ENCODE peak calls at places on chromosomes 3 and 15, in four cellular contexts. One of them, this sample, is unnamed.

GRCh38 chr3:30649572-30650310 is 43.3 kb downstream of the TGFBR2 start:
- DNase-seq in breast epithelium: no peak
- DNase-seq in esophagus squamous epithelium: no peak
- DNase-seq in A549: no peak
- DNase-seq in this sample: no peak

GRCh38 chr3:193737191-193737751 is 144.3 kb downstream of the OPA1 start:
- DNase-seq in A549: no peak
- DNase-seq in breast epithelium: no peak
- DNase-seq in esophagus squamous epithelium: no peak
- DNase-seq in this sample: no peak

GRCh38 chr15:79989682-79990081 is 18.7 kb upstream of the BCL2A1 start:
- DNase-seq in breast epithelium: no peak
- DNase-seq in esophagus squamous epithelium: no peak
- DNase-seq in A549: no peak
- DNase-seq in this sample: no peak

GRCh38 chr3:58150800-58151199 is 60.0 kb downstream of the DNASE1L3 start:
- DNase-seq in A549: no peak
- DNase-seq in breast epithelium: no peak
- DNase-seq in esophagus squamous epithelium: no peak
- DNase-seq in this sample: no peak

GRCh38 chr3:177792363-177793030 is 595.2 kb upstream of the TBL1XR1 start:
- DNase-seq in breast epithelium: no peak
- DNase-seq in esophagus squamous epithelium: no peak
- DNase-seq in A549: no peak
- DNase-seq in this sample: no peak

GRCh38 chr3:106140471-106140870 is 271.7 kb upstream of the CBLB start:
- DNase-seq in esophagus squamous epithelium: no peak
- DNase-seq in breast epithelium: no peak
- DNase-seq in A549: no peak
- DNase-seq in this sample: no peak

GRCh38 chr15:83192742-83193141 is 14.9 kb downstream of the HDGFL3 start:
- DNase-seq in breast epithelium: no peak
- DNase-seq in esophagus squamous epithelium: no peak
- DNase-seq in A549: no peak
- DNase-seq in this sample: no peak

GRCh38 chr15:101502572-101503295 is 13.2 kb upstream of the PCSK6 start:
- DNase-seq in A549: no peak
- DNase-seq in breast epithelium: peak
- DNase-seq in esophagus squamous epithelium: no peak
- DNase-seq in this sample: no peak

GRCh38 chr3:114903213-114903612 is 243.9 kb downstream of the ZBTB20 start:
- DNase-seq in esophagus squamous epithelium: no peak
- DNase-seq in breast epithelium: no peak
- DNase-seq in A549: no peak
- DNase-seq in this sample: no peak

GRCh38 chr3:174949523-174949922 is 90.4 kb downstream of the NAALADL2 start:
- DNase-seq in breast epithelium: no peak
- DNase-seq in A549: peak
- DNase-seq in esophagus squamous epithelium: no peak
- DNase-seq in this sample: no peak

GRCh38 chr3:159928071-159928491 is 60.6 kb upstream of the IL12A start:
- DNase-seq in breast epithelium: no peak
- DNase-seq in esophagus squamous epithelium: no peak
- DNase-seq in A549: peak
- DNase-seq in this sample: no peak

GRCh38 chr3:115217678-115218451 is 70.8 kb upstream of the ZBTB20 start:
- DNase-seq in esophagus squamous epithelium: no peak
- DNase-seq in A549: peak
- DNase-seq in breast epithelium: no peak
- DNase-seq in this sample: no peak

GRCh38 chr3:105691053-105691452 is 177.8 kb downstream of the CBLB start:
- DNase-seq in breast epithelium: no peak
- DNase-seq in esophagus squamous epithelium: no peak
- DNase-seq in A549: no peak
- DNase-seq in this sample: no peak

GRCh38 chr3:64616953-64617352 is 70.8 kb downstream of the ADAMTS9 start:
- DNase-seq in breast epithelium: no peak
- DNase-seq in esophagus squamous epithelium: no peak
- DNase-seq in A549: no peak
- DNase-seq in this sample: no peak
- TF ChIP-seq POLR2A in breast epithelium: no peak
- TF ChIP-seq POLR2A in esophagus squamous epithelium: no peak
- TF ChIP-seq POLR2A in A549: no peak
- TF ChIP-seq POLR2A in this sample: no peak

DNA sequence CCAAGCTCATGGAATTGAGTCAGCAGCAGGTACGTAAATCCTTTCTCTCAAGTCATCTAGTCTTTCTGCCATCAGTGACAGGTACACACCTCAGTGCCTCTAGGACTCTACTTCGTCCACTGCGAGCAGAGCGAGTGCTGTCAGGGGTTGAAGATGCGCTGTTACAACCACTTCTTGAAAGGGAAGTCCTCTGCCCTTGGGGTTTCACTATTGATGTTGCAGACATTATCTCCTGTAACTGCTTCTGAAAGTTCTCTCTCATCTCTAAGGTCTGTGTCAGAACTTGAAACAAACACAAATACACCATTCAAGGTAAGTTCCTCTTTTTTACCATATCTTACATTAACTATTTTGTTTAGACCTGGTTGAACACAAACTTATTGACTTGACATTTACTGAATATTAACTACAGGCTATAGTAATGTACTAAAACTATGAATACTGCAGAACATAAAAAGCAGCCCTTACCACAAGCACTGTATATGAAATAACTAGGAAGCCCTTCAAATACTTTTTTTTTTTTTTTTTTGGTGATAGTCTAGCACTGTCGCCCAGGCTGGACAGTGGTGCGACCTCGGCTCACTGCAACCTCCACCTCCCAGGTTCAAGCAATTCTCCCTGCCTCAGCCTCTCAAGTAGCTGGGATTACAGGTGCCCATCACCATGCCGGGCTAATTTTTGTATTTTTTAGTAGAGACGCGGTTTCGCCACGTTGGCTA is 41.5 kb downstream of the TOPBP1 start:
- DNase-seq in esophagus squamous epithelium: no peak
- DNase-seq in A549: no peak
- DNase-seq in breast epithelium: no peak
- DNase-seq in this sample: no peak
- TF ChIP-seq POLR2A in esophagus squamous epithelium: no peak
- TF ChIP-seq POLR2A in A549: no peak
- TF ChIP-seq POLR2A in breast epithelium: no peak
- TF ChIP-seq POLR2A in this sample: no peak

GRCh38 chr3:157088506-157089454 is 71.2 kb downstream of the CCNL1 start:
- DNase-seq in esophagus squamous epithelium: no peak
- DNase-seq in A549: peak
- DNase-seq in breast epithelium: peak
- DNase-seq in this sample: peak
- TF ChIP-seq POLR2A in esophagus squamous epithelium: no peak
- TF ChIP-seq POLR2A in A549: peak
- TF ChIP-seq POLR2A in breast epithelium: peak
- TF ChIP-seq POLR2A in this sample: peak

GRCh38 chr3:190323241-190323617 is 983 bp upstream of the CLDN1 start:
- DNase-seq in A549: no peak
- DNase-seq in breast epithelium: no peak
- DNase-seq in esophagus squamous epithelium: no peak
- DNase-seq in this sample: no peak
- TF ChIP-seq POLR2A in A549: no peak
- TF ChIP-seq POLR2A in breast epithelium: no peak
- TF ChIP-seq POLR2A in esophagus squamous epithelium: no peak
- TF ChIP-seq POLR2A in this sample: no peak

GRCh38 chr15:78564743-78565096 is 600 bp upstream of the CHRNA5 start:
- DNase-seq in esophagus squamous epithelium: no peak
- DNase-seq in breast epithelium: no peak
- DNase-seq in A549: no peak
- DNase-seq in this sample: no peak

GRCh38 chr15:78565951-78566774 is 843 bp downstream of the CHRNA5 start:
- DNase-seq in breast epithelium: no peak
- DNase-seq in A549: peak
- DNase-seq in esophagus squamous epithelium: no peak
- DNase-seq in this sample: no peak

GRCh38 chr15:78567541-78567940 is 2.2 kb downstream of the CHRNA5 start:
- DNase-seq in A549: no peak
- DNase-seq in esophagus squamous epithelium: no peak
- DNase-seq in breast epithelium: no peak
- DNase-seq in this sample: no peak

GRCh38 chr15:78563092-78563491 is 2.2 kb upstream of the CHRNA5 start:
- DNase-seq in esophagus squamous epithelium: no peak
- DNase-seq in breast epithelium: no peak
- DNase-seq in A549: no peak
- DNase-seq in this sample: no peak

GRCh38 chr15:78565097-78565950 is at the start of gene CHRNA5:
- DNase-seq in esophagus squamous epithelium: peak
- DNase-seq in breast epithelium: peak
- DNase-seq in A549: peak
- DNase-seq in this sample: peak
- TF ChIP-seq POLR2A in esophagus squamous epithelium: no peak
- TF ChIP-seq POLR2A in breast epithelium: no peak
- TF ChIP-seq POLR2A in A549: peak
- TF ChIP-seq POLR2A in this sample: no peak

GRCh38 chr3:186975726-186976125 is 45.4 kb downstream of the ST6GAL1 start:
- DNase-seq in esophagus squamous epithelium: no peak
- DNase-seq in breast epithelium: no peak
- DNase-seq in A549: no peak
- DNase-seq in this sample: no peak
- TF ChIP-seq POLR2A in esophagus squamous epithelium: no peak
- TF ChIP-seq POLR2A in breast epithelium: no peak
- TF ChIP-seq POLR2A in A549: no peak
- TF ChIP-seq POLR2A in this sample: no peak

GRCh38 chr15:74957301-74958035 is 896 bp upstream of the RPP25 start:
- DNase-seq in A549: peak
- DNase-seq in esophagus squamous epithelium: no peak
- DNase-seq in breast epithelium: no peak
- DNase-seq in this sample: no peak
- TF ChIP-seq POLR2A in A549: no peak
- TF ChIP-seq POLR2A in esophagus squamous epithelium: no peak
- TF ChIP-seq POLR2A in breast epithelium: no peak
- TF ChIP-seq POLR2A in this sample: no peak

GRCh38 chr15:36798366-36798765 is 218.9 kb downstream of the CDIN1 start:
- DNase-seq in A549: peak
- DNase-seq in breast epithelium: no peak
- DNase-seq in esophagus squamous epithelium: no peak
- DNase-seq in this sample: no peak
- TF ChIP-seq POLR2A in A549: no peak
- TF ChIP-seq POLR2A in breast epithelium: no peak
- TF ChIP-seq POLR2A in esophagus squamous epithelium: no peak
- TF ChIP-seq POLR2A in this sample: no peak